ENCODE peak calls at places on chromosome 18, in six cellular contexts. V is foreskin fibroblast; A is stimulated activated CD4-positive, alpha-beta T cell treated with anti-CD3 and anti-CD28 coated beads, Interleukin-4, amount 100 ng/mL, for 24 hours; Y is astrocyte of the spinal cord; U is left colon; P is CD8-positive, alpha-beta T cell. C is an unnamed sample.
A peak's percentile ranks its signal among the peaks of the same experiment; 100 is the strongest.

GRCh38 chr18:70907673-70908072 is 618.8 kb downstream of the SOCS6 start:
- DNase-seq in V (no peak), A (no peak), Y (peak; percentile 6), U (no peak), P (no peak), C (no peak)

GRCh38 chr18:44117821-44118220 is 562.9 kb upstream of the SETBP1 start:
- DNase-seq in V (no peak), A (no peak), Y (no peak), U (no peak), P (no peak), C (no peak)

GRCh38 chr18:35072616-35073015 is 31.4 kb downstream of the MAPRE2 start:
- DNase-seq in V (no peak), A (no peak), Y (no peak), U (no peak), P (no peak), C (no peak)

GRCh38 chr18:12282436-12283039 is 25.5 kb upstream of the TUBB6 start:
- DNase-seq in V (peak; percentile 94), A (no peak), Y (peak; percentile 82), U (no peak), P (no peak), C (no peak)

GRCh38 chr18:68387246-68387645 is 327.7 kb downstream of the TMX3 start:
- DNase-seq in V (peak; percentile 32), A (no peak), Y (no peak), U (no peak), P (no peak), C (no peak)

GRCh38 chr18:47492691-47493090 is 241.2 kb upstream of the SKOR2 start:
- DNase-seq in V (no peak), A (no peak), Y (no peak), U (no peak), P (no peak), C (no peak)

GRCh38 chr18:3248670-3249359 is 1.2 kb downstream of the MYL12A start:
- DNase-seq in V (peak; percentile 58), A (peak; percentile 20), Y (peak; percentile 63), U (peak; percentile 58), P (no peak), C (peak; percentile 72)

GRCh38 chr18:8469793-8470192 is 139.4 kb upstream of the RAB12 start:
- DNase-seq in V (peak; percentile 66), A (no peak), Y (peak; percentile 59), U (no peak), P (no peak), C (no peak)

GRCh38 chr18:50518787-50519520 is 40.9 kb upstream of the MAPK4 start:
- DNase-seq in V (no peak), A (no peak), Y (no peak), U (no peak), P (no peak), C (no peak)

GRCh38 chr18:64539852-64540251 is 391.0 kb upstream of the LINC00305 start:
- DNase-seq in V (no peak), A (no peak), Y (no peak), U (no peak), P (no peak), C (no peak)

GRCh38 chr18:8786766-8787670 is 81.7 kb downstream of the MTCL1 start:
- DNase-seq in V (no peak), A (no peak), Y (no peak), U (no peak), P (no peak), C (peak; percentile 44)

GRCh38 chr18:42048150-42048549 is 93.1 kb downstream of the PIK3C3 start:
- DNase-seq in V (peak; percentile 94), A (no peak), Y (peak; percentile 75), U (no peak), P (no peak), C (no peak)

GRCh38 chr18:76457475-76457874 is 37.6 kb downstream of the ZNF516 start:
- DNase-seq in V (no peak), A (no peak), Y (peak; percentile 27), U (no peak), P (no peak), C (no peak)

GRCh38 chr18:63681449-63682381 is 20.0 kb upstream of the SERPINB3 start:
- DNase-seq in V (no peak), A (no peak), Y (no peak), U (no peak), P (no peak), C (no peak)

GRCh38 chr18:76667603-76668002 is 154.8 kb upstream of the ZNF236 start:
- DNase-seq in V (no peak), A (no peak), Y (no peak), U (no peak), P (no peak), C (no peak)

GRCh38 chr18:45449761-45450227 is 165.5 kb upstream of the SLC14A2 start:
- DNase-seq in V (peak; percentile 64), A (no peak), Y (peak; percentile 43), U (peak; percentile 59), P (no peak), C (peak; percentile 53)

GRCh38 chr18:22816266-22817176 is 116.6 kb upstream of the RBBP8 start:
- DNase-seq in V (no peak), A (no peak), Y (no peak), U (peak; percentile 75), P (no peak), C (peak; percentile 77)

GRCh38 chr18:57352271-57352701 is at the start of gene ST8SIA3:
- DNase-seq in V (peak; percentile 1), A (no peak), Y (no peak), U (no peak), P (no peak), C (no peak)

GRCh38 chr18:23228102-23229051 is 93.1 kb downstream of the CABLES1 start:
- DNase-seq in V (peak; percentile 35), A (no peak), Y (peak; percentile 53), U (no peak), P (peak; percentile 35), C (no peak)

GRCh38 chr18:74457043-74457742 is at the start of gene DIPK1C:
- DNase-seq in V (no peak), A (no peak), Y (peak; percentile 2), U (peak; percentile 16), P (no peak), C (no peak)

GRCh38 chr18:25056456-25056855 is 295.5 kb downstream of the ZNF521 start:
- DNase-seq in V (peak; percentile 21), A (no peak), Y (no peak), U (no peak), P (no peak), C (no peak)

GRCh38 chr18:13217971-13218375 is 587 bp upstream of the LDLRAD4 start:
- DNase-seq in V (peak; percentile 12), A (no peak), Y (no peak), U (no peak), P (no peak), C (peak; percentile 43)

GRCh38 chr18:9869713-9870430 is 15.9 kb upstream of the TXNDC2 start:
- DNase-seq in V (peak; percentile 92), A (no peak), Y (peak; percentile 50), U (no peak), P (no peak), C (peak; percentile 41)

GRCh38 chr18:24322594-24323136 is 75.0 kb downstream of the OSBPL1A start:
- DNase-seq in V (peak; percentile 59), A (no peak), Y (peak; percentile 41), U (no peak), P (no peak), C (no peak)

GRCh38 chr18:21745234-21745633 is 4.6 kb downstream of the MIB1 start:
- DNase-seq in V (no peak), A (no peak), Y (no peak), U (no peak), P (no peak), C (no peak)

GRCh38 chr18:8232791-8233190 is 376.4 kb upstream of the RAB12 start:
- DNase-seq in V (no peak), A (no peak), Y (no peak), U (no peak), P (no peak), C (no peak)

GRCh38 chr18:63997041-63997440 is 27.2 kb downstream of the SERPINB8 start:
- DNase-seq in V (no peak), A (no peak), Y (no peak), U (no peak), P (no peak), C (no peak)

GRCh38 chr18:2883137-2883671 is 36.4 kb downstream of the EMILIN2 start:
- DNase-seq in V (peak; percentile 38), A (peak; percentile 40), Y (no peak), U (peak; percentile 19), P (peak; percentile 49), C (no peak)

GRCh38 chr18:46536215-46536874 is 120.7 kb downstream of the LOXHD1 start:
- DNase-seq in V (no peak), A (no peak), Y (no peak), U (no peak), P (no peak), C (no peak)

GRCh38 chr18:3836937-3837336 is 387.0 kb downstream of the TGIF1 start:
- DNase-seq in V (no peak), A (no peak), Y (no peak), U (no peak), P (no peak), C (no peak)

GRCh38 chr18:28147674-28148171 is 29.2 kb downstream of the CDH2 start:
- DNase-seq in V (no peak), A (no peak), Y (no peak), U (no peak), P (no peak), C (no peak)

GRCh38 chr18:40414155-40414754 is 1540.8 kb upstream of the PIK3C3 start:
- DNase-seq in V (peak; percentile 64), A (no peak), Y (peak; percentile 32), U (no peak), P (no peak), C (no peak)

GRCh38 chr18:45168883-45169585 is 446.2 kb upstream of the SLC14A2 start:
- DNase-seq in V (peak; percentile 77), A (no peak), Y (peak; percentile 58), U (no peak), P (no peak), C (no peak)

GRCh38 chr18:45249306-45249705 is 366.0 kb upstream of the SLC14A2 start:
- DNase-seq in V (peak; percentile 32), A (no peak), Y (no peak), U (no peak), P (no peak), C (no peak)

GRCh38 chr18:47758000-47758399 is 172.5 kb downstream of the SMAD2 start:
- DNase-seq in V (no peak), A (no peak), Y (no peak), U (no peak), P (no peak), C (no peak)

GRCh38 chr18:79260023-79260422 is 135.7 kb upstream of the NFATC1 start:
- DNase-seq in V (no peak), A (no peak), Y (no peak), U (no peak), P (no peak), C (no peak)

GRCh38 chr18:53991805-53992204 is 232.7 kb downstream of the MBD2 start:
- DNase-seq in V (peak; percentile 15), A (no peak), Y (peak; percentile 53), U (no peak), P (no peak), C (no peak)

GRCh38 chr18:79422783-79423165 is 27.0 kb downstream of the NFATC1 start:
- DNase-seq in V (no peak), A (no peak), Y (no peak), U (no peak), P (no peak), C (no peak)

GRCh38 chr18:33495278-33495677 is 54.8 kb upstream of the CCDC178 start:
- DNase-seq in V (peak; percentile 75), A (no peak), Y (peak; percentile 64), U (no peak), P (no peak), C (no peak)

C was measured in colonic mucosa.